ENCODE peak calls at places on chromosomes 16 and 17, in six cellular contexts. One of them, this sample, is unnamed.

GRCh38 chr17:5769936-5770335 is 185.6 kb upstream of the NLRP1 start:
- DNase-seq in stomach: no peak
- DNase-seq in ovary: no peak
- DNase-seq in sigmoid colon: no peak
- DNase-seq in A549: no peak
- DNase-seq in K562: no peak
- DNase-seq in this sample: no peak

GRCh38 chr17:48068491-48068961 is 20.4 kb downstream of the NFE2L1 start:
- DNase-seq in stomach: no peak
- DNase-seq in ovary: no peak
- DNase-seq in sigmoid colon: peak; percentile 19
- DNase-seq in A549: peak; percentile 65
- DNase-seq in K562: peak; percentile 30
- DNase-seq in this sample: no peak

GRCh38 chr16:82660078-82660645 is 33.4 kb downstream of the CDH13 start:
- DNase-seq in stomach: no peak
- DNase-seq in ovary: no peak
- DNase-seq in sigmoid colon: no peak
- DNase-seq in A549: no peak
- DNase-seq in K562: no peak
- DNase-seq in this sample: no peak

GRCh38 chr16:34050787-34051320 is 591.4 kb downstream of the TP53TG3F start:
- DNase-seq in stomach: no peak
- DNase-seq in ovary: no peak
- DNase-seq in sigmoid colon: peak; percentile 53
- DNase-seq in A549: no peak
- DNase-seq in K562: no peak
- DNase-seq in this sample: no peak

GRCh38 chr17:52134641-52135040 is 23.9 kb downstream of the CA10 start:
- DNase-seq in stomach: no peak
- DNase-seq in ovary: no peak
- DNase-seq in sigmoid colon: no peak
- DNase-seq in A549: no peak
- DNase-seq in K562: no peak
- DNase-seq in this sample: no peak

GRCh38 chr16:4640572-4641305 is 16.1 kb downstream of the MGRN1 start:
- DNase-seq in stomach: peak; percentile 72
- DNase-seq in ovary: no peak
- DNase-seq in sigmoid colon: no peak
- DNase-seq in A549: no peak
- DNase-seq in K562: no peak
- DNase-seq in this sample: no peak

GRCh38 chr17:67818110-67819002 is 6.9 kb upstream of the BPTF start:
- DNase-seq in stomach: no peak
- DNase-seq in ovary: no peak
- DNase-seq in sigmoid colon: no peak
- DNase-seq in A549: no peak
- DNase-seq in K562: no peak
- DNase-seq in this sample: no peak

GRCh38 chr17:60493847-60494321 is 32.2 kb downstream of the APPBP2 start:
- DNase-seq in stomach: no peak
- DNase-seq in ovary: no peak
- DNase-seq in sigmoid colon: no peak
- DNase-seq in A549: no peak
- DNase-seq in K562: no peak
- DNase-seq in this sample: no peak

GRCh38 chr17:15263206-15263579 is 1.9 kb downstream of the PMP22 start:
- DNase-seq in stomach: peak; percentile 54
- DNase-seq in ovary: peak; percentile 88
- DNase-seq in sigmoid colon: peak; percentile 98
- DNase-seq in A549: peak; percentile 84
- DNase-seq in K562: no peak
- DNase-seq in this sample: peak; percentile 90

GRCh38 chr17:44707755-44708400 is 587 bp upstream of the DBF4B start:
- DNase-seq in stomach: no peak
- DNase-seq in ovary: no peak
- DNase-seq in sigmoid colon: no peak
- DNase-seq in A549: no peak
- DNase-seq in K562: peak; percentile 27
- DNase-seq in this sample: no peak

GRCh38 chr16:88381820-88382451 is 823 bp upstream of the ZNF469 start:
- DNase-seq in stomach: no peak
- DNase-seq in ovary: peak; percentile 29
- DNase-seq in sigmoid colon: peak; percentile 60
- DNase-seq in A549: no peak
- DNase-seq in K562: no peak
- DNase-seq in this sample: no peak

GRCh38 chr16:88384222-88385111 is 1.7 kb downstream of the ZNF469 start:
- DNase-seq in stomach: no peak
- DNase-seq in ovary: peak; percentile 29
- DNase-seq in sigmoid colon: peak; percentile 53
- DNase-seq in A549: peak; percentile 30
- DNase-seq in K562: no peak
- DNase-seq in this sample: no peak

GRCh38 chr16:88382491-88383400 is at the start of gene ZNF469:
- DNase-seq in stomach: peak; percentile 36
- DNase-seq in ovary: peak; percentile 62
- DNase-seq in sigmoid colon: peak; percentile 60
- DNase-seq in A549: peak; percentile 34
- DNase-seq in K562: no peak
- DNase-seq in this sample: no peak

GRCh38 chr16:88385112-88385594 is 2.4 kb downstream of the ZNF469 start:
- DNase-seq in stomach: no peak
- DNase-seq in ovary: no peak
- DNase-seq in sigmoid colon: peak; percentile 14
- DNase-seq in A549: no peak
- DNase-seq in K562: no peak
- DNase-seq in this sample: no peak

DNA sequence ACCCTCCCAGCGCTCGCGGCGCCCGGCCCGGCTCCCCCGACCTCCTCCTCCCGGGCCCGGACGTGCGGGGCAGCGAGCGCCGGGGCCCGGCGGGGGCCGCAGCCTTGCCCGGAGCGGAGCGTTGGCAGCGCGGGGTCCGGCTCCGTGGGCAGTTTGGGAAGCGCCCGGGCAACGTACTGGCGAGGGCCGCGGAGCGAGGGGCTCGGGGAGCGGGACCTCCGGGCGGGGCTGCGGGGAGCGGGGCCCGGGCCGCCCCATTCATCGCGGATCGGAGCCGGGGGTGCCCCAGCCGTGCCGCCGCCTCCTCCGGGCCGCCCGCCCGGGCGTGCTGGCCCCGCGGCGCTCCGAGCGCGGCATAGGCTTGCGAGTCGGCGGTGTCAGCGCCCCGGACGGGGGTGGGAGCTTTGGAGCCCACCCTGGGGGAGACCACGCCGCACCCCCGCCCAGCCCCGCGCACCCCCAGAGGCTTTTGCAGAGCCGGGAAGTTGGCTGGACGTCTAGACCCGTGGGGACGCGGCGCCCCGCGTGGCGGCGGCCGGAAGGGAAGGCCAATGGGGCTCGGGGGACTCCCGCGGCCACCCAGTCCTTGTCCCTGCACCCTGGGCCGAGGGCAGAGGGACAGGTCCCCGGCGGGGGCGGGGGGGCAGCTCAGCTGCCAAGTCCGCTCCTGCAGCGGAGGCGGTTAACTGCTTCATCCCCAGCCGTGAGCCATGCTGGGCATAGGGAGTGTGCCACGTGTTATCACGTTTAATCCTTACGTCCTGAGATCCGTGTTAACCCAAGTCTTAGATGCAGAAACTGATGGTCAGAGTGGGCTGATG is 852 bp downstream of the ZNF469 start:
- DNase-seq in stomach: peak; percentile 43
- DNase-seq in ovary: peak; percentile 74
- DNase-seq in sigmoid colon: peak; percentile 71
- DNase-seq in A549: peak; percentile 72
- DNase-seq in K562: no peak
- DNase-seq in this sample: no peak
- H3K4me3 ChIP-seq in stomach: peak overlapping the region; percentile 41
- H3K4me3 ChIP-seq in ovary: peak overlapping the region; percentile 39
- H3K4me3 ChIP-seq in sigmoid colon: no peak overlapping the region
- H3K4me3 ChIP-seq in A549: peak overlapping the region; percentile 77
- H3K4me3 ChIP-seq in K562: no peak overlapping the region
- H3K4me3 ChIP-seq in this sample: peak overlapping the region; percentile 30

DNA sequence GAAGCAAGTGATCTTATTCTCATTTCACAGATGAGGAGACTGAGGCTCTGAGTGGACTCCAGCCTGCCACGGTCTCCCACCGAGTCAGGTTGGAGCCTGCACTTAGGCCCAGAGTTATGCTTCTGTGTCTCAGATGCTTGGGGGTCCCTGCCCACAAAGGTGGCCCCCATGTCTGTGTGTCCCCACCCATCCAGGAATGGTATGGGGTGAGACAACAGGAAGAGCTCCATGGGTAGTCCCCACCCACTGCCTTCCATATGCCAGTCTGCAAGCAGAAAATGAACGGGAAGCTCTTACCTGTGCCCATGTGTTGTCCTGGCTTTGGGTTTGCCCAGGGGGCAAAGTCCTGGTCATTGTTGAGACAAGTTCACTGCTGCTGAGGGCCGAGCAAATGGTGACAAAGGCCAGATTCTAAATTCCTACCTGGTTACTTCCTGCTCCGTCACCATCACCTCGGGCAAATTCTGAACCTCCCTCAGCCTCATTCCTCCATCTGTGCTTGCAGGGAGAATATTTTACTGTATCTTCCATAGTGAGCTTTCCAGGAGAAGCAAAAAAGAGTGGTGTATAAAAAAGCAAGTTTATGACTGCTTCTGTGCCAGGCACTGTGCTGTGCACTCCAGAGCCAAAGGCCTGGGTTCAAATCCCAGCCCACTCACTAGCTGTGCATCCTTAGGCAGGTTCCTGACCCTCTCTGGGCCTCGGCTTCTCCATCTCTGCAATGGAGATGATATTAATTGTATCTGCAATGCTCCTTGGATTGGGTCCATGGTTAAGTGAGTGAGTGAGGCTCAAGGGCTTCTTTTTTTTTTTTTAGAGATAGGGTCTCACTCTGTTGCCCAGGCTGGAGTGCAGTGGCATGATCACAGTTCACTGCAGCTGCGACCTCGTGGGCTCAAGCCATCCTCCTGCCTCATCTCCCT is 9.3 kb downstream of the IL4R start:
- DNase-seq in stomach: peak; percentile 75
- DNase-seq in ovary: no peak
- DNase-seq in sigmoid colon: peak; percentile 46
- DNase-seq in A549: no peak
- DNase-seq in K562: no peak
- DNase-seq in this sample: no peak
- TF ChIP-seq EP300 in stomach: no peak
- TF ChIP-seq EP300 in ovary: no peak
- TF ChIP-seq EP300 in sigmoid colon: no peak
- TF ChIP-seq EP300 in A549: no peak
- TF ChIP-seq EP300 in K562: no peak
- TF ChIP-seq EP300 in this sample: no peak

GRCh38 chr16:70437017-70437581 is 1.8 kb downstream of the ST3GAL2 start:
- DNase-seq in stomach: no peak
- DNase-seq in ovary: peak; percentile 68
- DNase-seq in sigmoid colon: no peak
- DNase-seq in A549: no peak
- DNase-seq in K562: peak; percentile 83
- DNase-seq in this sample: no peak
- TF ChIP-seq POLR2A in stomach: no peak
- TF ChIP-seq POLR2A in ovary: no peak
- TF ChIP-seq POLR2A in sigmoid colon: no peak
- TF ChIP-seq POLR2A in A549: no peak
- TF ChIP-seq POLR2A in K562: peak; percentile 60
- TF ChIP-seq POLR2A in this sample: no peak

GRCh38 chr16:2370725-2371124 is 30.2 kb upstream of the ABCA3 start:
- DNase-seq in stomach: no peak
- DNase-seq in ovary: no peak
- DNase-seq in sigmoid colon: no peak
- DNase-seq in A549: no peak
- DNase-seq in K562: no peak
- DNase-seq in this sample: no peak
- H3K4me3 ChIP-seq in stomach: no peak overlapping the region
- H3K4me3 ChIP-seq in ovary: no peak overlapping the region
- H3K4me3 ChIP-seq in sigmoid colon: no peak overlapping the region
- H3K4me3 ChIP-seq in A549: no peak overlapping the region
- H3K4me3 ChIP-seq in K562: no peak overlapping the region
- H3K4me3 ChIP-seq in this sample: no peak overlapping the region

DNA sequence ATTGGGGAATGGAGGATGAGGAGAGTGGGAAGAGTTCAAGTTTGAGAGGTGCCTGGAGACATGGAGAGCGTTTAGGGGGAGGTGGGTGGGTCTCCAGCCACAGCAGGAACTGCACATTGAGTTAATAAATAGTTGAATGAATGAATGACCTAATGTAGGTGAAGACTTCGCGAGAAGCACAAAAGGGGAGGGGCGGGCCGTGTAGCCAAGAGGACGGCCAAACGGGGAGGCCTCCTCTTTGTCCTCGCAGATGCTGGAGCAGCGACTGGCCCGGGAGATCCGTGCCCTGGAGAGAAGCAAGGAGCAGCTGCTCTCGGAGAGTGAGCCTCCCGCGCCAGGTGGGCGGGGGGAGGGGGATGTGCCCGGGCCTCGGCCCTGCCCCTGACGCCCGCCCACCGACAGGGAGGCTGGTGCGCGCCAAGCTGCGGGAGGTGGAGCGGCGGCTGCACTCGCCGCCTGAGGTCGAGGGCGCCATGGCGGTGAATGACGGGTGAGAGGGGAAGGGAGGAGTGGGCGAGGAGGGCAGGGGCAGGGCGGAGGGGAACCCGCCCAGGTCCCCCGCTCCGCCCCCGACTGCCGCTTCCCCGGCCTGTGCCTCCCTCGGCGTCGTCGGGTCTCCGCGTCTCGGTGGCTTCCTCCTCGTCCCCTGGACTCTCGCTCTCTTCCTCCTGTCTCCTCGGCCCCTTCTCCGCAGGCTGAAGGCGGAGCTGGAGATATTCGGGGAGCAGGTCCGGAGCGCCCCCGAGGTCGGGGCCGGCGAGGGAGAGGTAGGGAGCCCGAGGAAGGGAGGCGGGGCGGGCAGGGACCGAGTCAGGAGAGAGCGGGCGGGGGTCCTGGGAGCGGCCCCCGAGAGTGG is 12.9 kb downstream of the SYCE1L start:
- DNase-seq in stomach: peak; percentile 47
- DNase-seq in ovary: peak; percentile 80
- DNase-seq in sigmoid colon: no peak
- DNase-seq in A549: peak; percentile 86
- DNase-seq in K562: peak; percentile 68
- DNase-seq in this sample: no peak
- TF ChIP-seq EP300 in stomach: no peak
- TF ChIP-seq EP300 in ovary: no peak
- TF ChIP-seq EP300 in sigmoid colon: no peak
- TF ChIP-seq EP300 in A549: no peak
- TF ChIP-seq EP300 in K562: no peak
- TF ChIP-seq EP300 in this sample: no peak

This sample was measured in tibial nerve.